ENCODE peak calls at places on chromosomes 13 and 19, in seven cellular contexts. D is Peyer's patch, I is uterus, B is transverse colon, P is HepG2, J is stomach, S is right lobe of liver. N is an unnamed sample.

GRCh38 chr13:45799451-45799850 is 52.1 kb downstream of the SIAH3 start:
- DNase-seq in D (no peak), I (no peak), B (no peak), P (no peak), J (no peak), S (no peak), N (no peak)

GRCh38 chr13:48431987-48432615 is 19.2 kb upstream of the LPAR6 start:
- DNase-seq in D (no peak), I (no peak), B (no peak), P (peak), J (no peak), S (no peak), N (no peak)

GRCh38 chr19:35380450-35381124 is 9.7 kb downstream of the GPR42 start:
- DNase-seq in D (no peak), I (no peak), B (no peak), P (peak), J (peak), S (peak), N (no peak)

GRCh38 chr13:60146491-60146890 is 17.2 kb downstream of the DIAPH3 start:
- DNase-seq in D (no peak), I (no peak), B (no peak), P (no peak), J (no peak), S (no peak), N (no peak)

GRCh38 chr19:55208880-55209429 is 346 bp downstream of the PTPRH start:
- DNase-seq in D (no peak), I (no peak), B (peak), P (no peak), J (no peak), S (no peak), N (no peak)

GRCh38 chr19:52993342-52994178 is 20.2 kb upstream of the ERVV-1 start:
- DNase-seq in D (peak), I (peak), B (peak), P (no peak), J (peak), S (peak), N (peak)

GRCh38 chr19:55081773-55082022 is 6.0 kb downstream of the EPS8L1 start:
- DNase-seq in D (no peak), I (no peak), B (no peak), P (no peak), J (no peak), S (no peak), N (no peak)

GRCh38 chr19:17148130-17148529 is 67.0 kb upstream of the USE1 start:
- DNase-seq in D (no peak), I (no peak), B (no peak), P (no peak), J (no peak), S (no peak), N (no peak)

GRCh38 chr19:2353895-2354592 is 6.0 kb upstream of the TMPRSS9 start:
- DNase-seq in D (no peak), I (no peak), B (no peak), P (no peak), J (no peak), S (no peak), N (no peak)

GRCh38 chr13:74062933-74063332 is 71.3 kb downstream of the KLF12 start:
- DNase-seq in D (peak), I (peak), B (peak), P (no peak), J (no peak), S (peak), N (peak)

GRCh38 chr13:35672611-35673010 is 196.1 kb upstream of the MAB21L1 start:
- DNase-seq in D (no peak), I (no peak), B (no peak), P (no peak), J (no peak), S (no peak), N (no peak)

GRCh38 chr13:113407103-113407530 is 43.2 kb upstream of the GRTP1 start:
- DNase-seq in D (no peak), I (peak), B (no peak), P (no peak), J (no peak), S (no peak), N (no peak)

GRCh38 chr19:869245-870177 is 10.0 kb downstream of the CFD start:
- DNase-seq in D (no peak), I (peak), B (peak), P (no peak), J (no peak), S (peak), N (no peak)

GRCh38 chr19:28960986-28961705 is 251.8 kb downstream of the UQCRFS1 start:
- DNase-seq in D (no peak), I (no peak), B (no peak), P (no peak), J (no peak), S (no peak), N (no peak)

GRCh38 chr13:25881136-25881926 is 170.5 kb downstream of the SHISA2 start:
- DNase-seq in D (no peak), I (no peak), B (no peak), P (no peak), J (no peak), S (no peak), N (no peak)

GRCh38 chr13:50188696-50189095 is 173.5 kb downstream of the KCNRG start:
- DNase-seq in D (no peak), I (no peak), B (no peak), P (no peak), J (no peak), S (no peak), N (no peak)

GRCh38 chr19:38650911-38651584 is 3.6 kb downstream of the ACTN4 start:
- DNase-seq in D (no peak), I (peak), B (no peak), P (no peak), J (no peak), S (no peak), N (no peak)

GRCh38 chr13:36858285-36858684 is 39.3 kb downstream of the RFXAP start:
- DNase-seq in D (no peak), I (no peak), B (no peak), P (peak), J (no peak), S (no peak), N (peak)

GRCh38 chr13:80742027-80742426 is 401.1 kb upstream of the SPRY2 start:
- DNase-seq in D (no peak), I (no peak), B (no peak), P (no peak), J (no peak), S (no peak), N (no peak)

GRCh38 chr19:3186377-3186688 is 603 bp downstream of the NCLN start:
- DNase-seq in D (no peak), I (no peak), B (no peak), P (no peak), J (no peak), S (no peak), N (no peak)

GRCh38 chr13:36453518-36453917 is 21.2 kb downstream of the CCNA1 start:
- DNase-seq in D (no peak), I (no peak), B (no peak), P (no peak), J (no peak), S (no peak), N (no peak)

GRCh38 chr13:90201198-90201597 is 1146.3 kb upstream of the MIR17HG start:
- DNase-seq in D (no peak), I (no peak), B (no peak), P (no peak), J (no peak), S (no peak), N (no peak)

GRCh38 chr19:39997595-39998216 is 846 bp downstream of the ZNF546 start:
- DNase-seq in D (no peak), I (no peak), B (no peak), P (peak), J (no peak), S (no peak), N (no peak)

GRCh38 chr13:51269039-51269438 is 46.8 kb downstream of the FAM124A start:
- DNase-seq in D (no peak), I (no peak), B (no peak), P (no peak), J (no peak), S (no peak), N (no peak)

DNA sequence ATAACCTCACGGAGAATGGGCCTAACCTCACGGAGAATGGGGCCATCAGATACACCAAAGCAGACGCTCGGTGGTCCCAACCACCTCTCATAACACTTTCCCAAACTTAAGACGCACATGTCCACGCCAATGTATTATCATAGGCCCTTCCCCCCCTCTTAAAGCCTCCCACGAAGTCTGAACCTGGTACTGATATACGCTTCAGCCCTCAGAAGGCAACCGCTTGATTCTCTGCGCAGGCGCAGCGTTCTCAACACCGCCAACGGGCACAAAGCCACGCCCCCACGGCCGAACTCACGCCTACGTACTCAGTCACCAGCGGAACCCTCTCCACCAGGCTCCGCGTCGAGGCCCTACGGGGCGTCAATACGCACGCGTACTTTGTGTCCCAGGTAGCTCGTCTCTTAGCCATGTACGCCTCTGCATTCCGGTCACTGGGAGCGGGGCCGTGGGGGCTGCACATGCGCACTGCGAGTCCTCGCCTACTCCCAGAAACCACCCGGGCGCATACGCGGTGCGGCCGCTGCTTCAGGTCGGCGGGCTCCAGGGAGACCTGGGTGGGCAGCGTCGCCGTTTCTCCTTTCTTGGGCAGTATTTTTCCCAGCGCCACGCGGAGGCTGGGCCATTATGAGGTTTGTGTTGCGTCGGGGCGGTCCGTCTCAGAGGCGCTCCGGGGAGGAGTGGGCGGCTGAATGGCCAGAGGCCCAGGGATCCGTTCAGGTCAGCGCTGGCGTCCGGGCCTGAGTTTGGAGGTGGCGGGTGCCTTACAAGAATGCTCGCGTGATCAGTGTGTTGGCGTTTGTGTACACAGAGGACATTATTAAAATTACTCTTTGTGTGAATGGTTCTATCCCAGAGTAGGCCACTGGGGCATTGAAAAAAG is 25.3 kb downstream of the ZNF582 start:
- DNase-seq in D (peak), I (peak), B (peak), P (peak), J (peak), S (peak), N (peak)
- TF ChIP-seq POLR2A in D (no peak), I (peak), B (peak), P (peak), J (no peak), S (peak), N (no peak)

DNA sequence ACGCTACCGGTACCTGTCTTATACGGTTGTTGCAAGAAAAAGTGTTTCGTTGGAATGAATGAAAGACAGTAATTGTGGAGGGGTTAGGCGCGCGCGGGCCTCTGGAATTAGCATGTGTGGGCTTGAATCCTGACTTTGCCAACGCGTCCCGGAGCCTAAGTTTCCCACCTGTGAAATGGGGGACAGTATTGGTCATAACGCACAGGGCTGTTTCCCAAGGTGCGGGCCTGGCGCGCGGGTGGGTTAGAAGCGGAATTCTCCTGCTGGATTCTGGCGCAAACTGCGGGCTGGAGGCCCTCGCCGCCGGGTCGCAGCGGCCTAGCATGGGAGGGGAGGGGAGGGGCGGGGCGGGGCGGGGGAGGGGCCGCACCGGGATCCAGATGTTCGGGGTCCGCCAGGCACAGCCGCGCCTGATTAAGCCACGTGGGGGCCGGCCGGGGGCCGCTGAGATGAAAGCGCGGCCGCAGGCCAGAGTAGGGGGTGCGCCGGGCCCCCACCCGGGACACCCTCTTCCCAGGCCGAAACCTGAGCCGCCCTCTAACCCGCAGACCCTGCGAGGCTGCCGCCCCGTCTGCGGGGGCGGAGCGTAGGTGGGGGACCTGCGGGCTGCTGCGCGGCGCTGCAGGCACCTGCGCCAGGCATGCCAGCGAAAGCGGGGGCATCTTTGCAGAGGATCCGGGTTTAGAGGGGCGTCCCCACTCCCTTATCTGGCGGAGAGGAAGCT is 1.2 kb upstream of the TMEM59L start:
- DNase-seq in D (no peak), I (no peak), B (no peak), P (peak), J (no peak), S (no peak), N (no peak)
- TF ChIP-seq POLR2A in D (no peak), I (no peak), B (no peak), P (no peak), J (no peak), S (no peak), N (no peak)

GRCh38 chr13:99630269-99630898 is 129.1 kb downstream of the TM9SF2 start:
- DNase-seq in D (no peak), I (no peak), B (no peak), P (no peak), J (no peak), S (no peak), N (no peak)
- TF ChIP-seq POLR2A in D (no peak), I (no peak), B (no peak), P (no peak), J (no peak), S (no peak), N (no peak)

DNA sequence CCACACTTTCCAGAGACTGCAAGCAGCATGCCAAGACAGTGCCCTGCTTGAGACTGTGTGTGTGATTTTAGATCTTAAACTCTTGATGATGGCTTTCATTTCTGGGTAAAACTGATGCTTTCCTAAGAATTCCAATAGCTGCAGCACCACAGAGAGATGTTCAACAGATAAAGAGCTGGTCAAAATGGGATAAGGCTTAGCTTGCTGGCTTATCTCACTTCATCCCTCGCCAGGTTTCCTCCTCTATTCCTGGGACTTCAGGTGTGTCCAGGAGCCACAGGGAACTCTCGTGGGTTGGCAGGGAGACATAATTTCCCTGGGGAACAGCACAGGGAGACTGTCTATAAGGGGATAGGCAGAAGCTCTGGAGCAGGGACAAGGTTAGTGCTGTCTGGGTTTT is 137.3 kb downstream of the KCTD15 start:
- DNase-seq in D (no peak), I (no peak), B (no peak), P (no peak), J (no peak), S (no peak), N (no peak)
- TF ChIP-seq POLR2A in D (no peak), I (no peak), B (no peak), P (no peak), J (no peak), S (no peak), N (no peak)

DNA sequence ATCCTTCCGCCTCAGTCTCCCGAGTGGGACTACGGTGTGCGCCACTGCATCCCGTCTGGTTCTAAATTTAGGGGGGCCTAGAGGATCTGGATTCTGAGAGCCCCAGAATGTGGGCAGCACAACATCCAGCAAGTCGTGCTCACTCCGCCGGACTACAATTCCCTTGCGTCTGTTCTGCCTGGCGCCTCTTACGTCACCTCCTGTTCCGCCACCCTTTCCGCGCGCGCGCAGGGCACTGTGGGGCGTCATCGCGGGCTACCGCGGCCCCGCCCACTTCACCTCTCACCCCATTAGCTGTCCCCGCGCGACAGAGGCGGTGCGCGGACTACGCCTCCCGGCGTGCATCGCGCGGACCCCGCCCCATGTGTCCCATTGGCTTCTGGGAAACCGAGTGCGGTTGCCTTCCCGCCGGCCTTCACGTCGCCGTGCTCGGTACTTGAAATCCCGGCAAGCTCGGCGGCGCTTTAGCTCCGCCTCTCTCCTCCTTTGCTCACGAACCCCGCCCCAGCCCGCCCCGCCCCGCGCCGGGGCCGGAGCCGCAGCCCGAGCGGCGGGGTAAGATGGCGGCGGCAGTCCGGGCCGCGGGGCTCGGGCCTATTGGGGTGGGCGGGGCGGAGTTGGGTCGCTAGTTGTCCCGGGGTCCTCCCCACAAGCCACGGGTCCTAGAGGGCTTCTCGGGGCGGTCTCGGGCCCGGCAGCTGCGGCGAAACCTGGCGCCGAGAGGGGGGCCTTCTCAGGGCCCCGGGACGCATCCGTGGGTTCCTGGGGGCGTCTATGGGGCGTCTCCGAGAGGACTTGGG is at the start of gene SCAF1:
- DNase-seq in D (peak), I (peak), B (peak), P (peak), J (peak), S (peak), N (peak)
- TF ChIP-seq POLR2A in D (peak), I (peak), B (peak), P (peak), J (no peak), S (peak), N (peak)

GRCh38 chr19:5892772-5893275 is 10.8 kb downstream of the NDUFA11 start:
- DNase-seq in D (no peak), I (no peak), B (no peak), P (no peak), J (no peak), S (no peak), N (no peak)

GRCh38 chr19:5894704-5895349 is 8.8 kb downstream of the NDUFA11 start:
- DNase-seq in D (no peak), I (no peak), B (no peak), P (no peak), J (no peak), S (no peak), N (no peak)

GRCh38 chr19:5895409-5895808 is 8.2 kb downstream of the NDUFA11 start:
- DNase-seq in D (no peak), I (no peak), B (no peak), P (no peak), J (no peak), S (no peak), N (no peak)

GRCh38 chr19:5893296-5893903 is 10.2 kb downstream of the NDUFA11 start:
- DNase-seq in D (no peak), I (no peak), B (no peak), P (no peak), J (no peak), S (no peak), N (no peak)

GRCh38 chr19:5893907-5894703 is 9.5 kb downstream of the NDUFA11 start:
- DNase-seq in D (no peak), I (no peak), B (no peak), P (no peak), J (no peak), S (no peak), N (peak)
- TF ChIP-seq POLR2A in D (no peak), I (no peak), B (no peak), P (no peak), J (no peak), S (no peak), N (no peak)

DNA sequence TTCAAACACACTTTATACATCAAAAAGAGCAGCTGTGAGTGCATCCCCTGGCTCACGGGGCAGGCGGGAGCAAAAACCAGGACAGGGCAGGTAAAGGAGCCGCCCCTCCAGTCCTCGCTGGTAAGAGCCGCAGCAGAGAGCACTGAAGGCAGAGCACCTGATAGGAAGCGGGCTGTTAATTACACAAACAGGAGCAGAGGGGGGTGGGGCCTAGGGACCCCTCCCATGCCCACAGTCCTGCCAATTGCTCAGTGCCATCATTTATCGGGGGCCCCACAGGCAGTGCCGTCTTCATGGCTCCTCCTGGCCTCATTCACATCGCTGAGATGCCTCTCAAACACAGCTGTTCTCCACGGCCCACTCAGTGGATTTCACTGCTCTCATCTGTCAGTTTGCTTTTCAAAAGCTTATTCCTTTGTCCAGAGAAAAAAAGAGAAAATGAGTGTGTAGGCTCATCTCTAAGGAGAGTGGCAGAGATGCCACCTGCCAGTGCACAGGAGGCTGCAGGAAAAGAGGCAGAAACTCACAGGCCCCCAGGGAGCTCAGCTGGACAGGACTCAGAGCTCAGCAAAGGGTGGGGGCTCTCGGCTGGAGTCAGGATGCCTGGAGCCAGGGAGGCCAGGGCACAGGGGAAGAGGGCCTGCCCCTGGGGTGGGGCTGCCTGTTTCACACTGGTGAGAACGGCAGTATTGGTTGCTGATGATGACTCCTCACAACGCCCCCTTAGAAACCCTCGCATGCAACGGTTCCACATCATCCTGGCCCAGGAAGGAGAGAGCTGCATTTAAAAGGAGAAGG is 174.6 kb downstream of the COL4A1 start:
- DNase-seq in D (no peak), I (no peak), B (no peak), P (no peak), J (no peak), S (no peak), N (no peak)
- TF ChIP-seq POLR2A in D (no peak), I (no peak), B (no peak), P (no peak), J (no peak), S (no peak), N (no peak)

GRCh38 chr19:23758187-23759074 is at the start of gene ZNF681:
- DNase-seq in D (peak), I (peak), B (peak), P (no peak), J (peak), S (peak), N (peak)
- TF ChIP-seq POLR2A in D (peak), I (peak), B (peak), P (no peak), J (no peak), S (no peak), N (no peak)

N was measured in thyroid gland.